ENCODE peak calls at places on chromosomes 7 and 10, in four cellular contexts. Y is WTC11, B is HepG2, M is GM12878. V is an unnamed sample.
A peak's percentile ranks its signal among the peaks of the same experiment; 100 is the strongest.

GRCh38 chr10:49362596-49363260 is 33.2 kb downstream of the DRGX start:
- DNase-seq in M (peak; percentile 69), B (peak; percentile 87), Y (no peak), V (no peak)

GRCh38 chr7:33048257-33048656 is 14.3 kb downstream of the NT5C3A start:
- DNase-seq in Y (no peak), B (no peak), M (no peak), V (no peak)

GRCh38 chr7:22784346-22784745 is 38.3 kb downstream of the TOMM7 start:
- DNase-seq in B (peak; percentile 58), M (no peak), Y (no peak), V (no peak)

GRCh38 chr7:44162179-44162578 is 21.0 kb upstream of the MYL7 start:
- DNase-seq in B (no peak), M (no peak), Y (no peak), V (no peak)

GRCh38 chr7:34895202-34895601 is 142.1 kb downstream of the DPY19L1 start:
- DNase-seq in Y (no peak), B (no peak), M (no peak), V (no peak)

GRCh38 chr10:110260746-110261477 is 43.8 kb downstream of the SMNDC1 start:
- DNase-seq in Y (no peak), M (no peak), B (no peak), V (no peak)

GRCh38 chr10:114437456-114438292 is 33.4 kb upstream of the AFAP1L2 start:
- DNase-seq in B (peak; percentile 12), Y (no peak), M (no peak), V (peak; percentile 27)

GRCh38 chr7:2093841-2094220 is 138.9 kb downstream of the MAD1L1 start:
- DNase-seq in Y (no peak), B (no peak), M (no peak), V (no peak)

GRCh38 chr10:88064608-88065383 is 201.4 kb downstream of the PTEN start:
- DNase-seq in M (peak; percentile 95), Y (no peak), B (no peak), V (no peak)

GRCh38 chr7:127986581-127987461 is 44.4 kb downstream of the LRRC4 start:
- DNase-seq in M (no peak), B (no peak), Y (no peak), V (peak; percentile 88)

GRCh38 chr7:69364814-69365587 is 233.3 kb upstream of the AUTS2 start:
- DNase-seq in Y (no peak), M (no peak), B (no peak), V (no peak)

GRCh38 chr7:69363131-69363530 is 235.1 kb upstream of the AUTS2 start:
- DNase-seq in B (no peak), Y (no peak), M (no peak), V (no peak)

GRCh38 chr7:69358163-69358821 is 240.0 kb upstream of the AUTS2 start:
- DNase-seq in B (no peak), M (no peak), Y (peak; percentile 23), V (no peak)

GRCh38 chr7:69360913-69361312 is 237.4 kb upstream of the AUTS2 start:
- DNase-seq in Y (no peak), B (no peak), M (no peak), V (no peak)

GRCh38 chr7:69359003-69359555 is 239.2 kb upstream of the AUTS2 start:
- DNase-seq in Y (no peak), B (no peak), M (no peak), V (no peak)
- TF ChIP-seq CREM in Y (no peak), B (no peak), M (no peak), V (no peak)

GRCh38 chr10:111515264-111515663 is 438.4 kb downstream of the ADRA2A start:
- DNase-seq in Y (no peak), M (no peak), B (no peak), V (no peak)
- TF ChIP-seq CREM in Y (no peak), M (no peak), B (no peak), V (no peak)

DNA sequence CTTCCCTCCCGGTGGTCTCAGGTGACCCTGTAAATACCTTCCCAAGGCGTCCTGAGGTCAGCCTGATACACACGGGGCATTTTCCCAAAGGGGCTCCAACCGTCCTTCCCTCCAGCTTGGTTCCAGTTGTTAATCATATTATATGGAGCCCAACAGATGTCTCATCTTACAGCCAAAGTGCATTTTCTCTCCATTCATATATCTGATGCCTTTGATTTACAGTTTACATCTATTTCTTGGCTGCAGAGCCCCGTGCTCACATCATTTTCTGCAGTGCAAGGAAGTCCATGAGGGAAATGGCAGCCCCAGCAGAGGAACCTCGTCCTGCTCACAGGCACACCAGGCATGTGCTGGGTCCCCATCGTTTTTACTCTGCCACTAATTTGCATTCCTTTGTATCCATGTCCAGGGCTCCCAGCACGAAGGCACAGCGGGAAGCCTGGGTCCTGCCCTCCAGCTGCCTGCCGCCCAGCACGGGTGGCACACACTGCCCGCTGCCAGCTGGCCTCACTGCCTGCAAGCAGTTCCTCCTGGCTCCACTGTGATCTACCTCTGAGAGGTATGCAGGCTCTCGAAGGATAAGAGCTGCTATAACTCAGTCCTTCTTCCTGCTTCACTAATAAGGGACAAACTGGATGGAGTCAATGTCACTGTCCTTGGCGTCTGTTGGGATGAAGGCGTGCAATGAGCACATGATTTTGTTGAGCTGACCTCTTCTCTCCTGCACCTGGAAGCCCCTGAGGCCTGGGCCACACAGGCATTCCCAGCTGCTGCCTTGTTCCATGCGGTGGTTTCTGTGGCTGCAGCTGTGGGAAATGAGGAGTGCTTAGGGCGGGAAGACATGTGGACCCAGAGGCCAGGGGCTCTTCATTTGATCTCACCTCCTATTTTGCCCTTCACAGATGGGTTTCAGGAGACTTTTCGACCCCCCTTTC is 583.6 kb upstream of the MGMT start:
- DNase-seq in M (no peak), B (no peak), Y (no peak), V (no peak)
- TF ChIP-seq CREM in M (no peak), B (no peak), Y (no peak), V (no peak)

GRCh38 chr10:52232561-52233350 is 81.3 kb upstream of the DKK1 start:
- DNase-seq in Y (no peak), M (no peak), B (peak; percentile 7), V (no peak)
- TF ChIP-seq CREM in Y (no peak), M (no peak), B (no peak), V (no peak)

DNA sequence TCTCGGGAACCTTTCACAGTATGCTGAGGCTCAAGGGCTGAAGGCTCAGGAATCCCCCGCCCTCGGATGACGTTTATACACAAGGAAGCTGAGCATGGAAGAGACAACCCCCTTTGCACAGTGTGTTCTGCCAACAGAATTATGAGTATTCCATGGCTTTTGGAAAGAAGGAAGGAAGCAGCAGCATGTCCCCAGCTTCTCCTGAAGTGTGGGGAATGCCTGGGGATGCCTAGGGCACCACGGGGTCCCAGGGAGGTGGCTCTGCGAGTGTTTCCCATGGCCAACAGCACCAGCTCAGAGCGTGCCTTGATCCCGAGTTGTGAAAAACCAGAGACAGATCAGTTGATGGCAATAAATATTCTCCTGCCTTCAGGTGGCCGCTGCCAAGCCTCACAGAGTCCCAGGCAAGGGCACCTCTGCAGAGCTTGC is 88.8 kb upstream of the DDC start:
- DNase-seq in M (no peak), Y (no peak), B (no peak), V (no peak)
- TF ChIP-seq CREM in M (no peak), Y (no peak), B (no peak), V (no peak)

DNA sequence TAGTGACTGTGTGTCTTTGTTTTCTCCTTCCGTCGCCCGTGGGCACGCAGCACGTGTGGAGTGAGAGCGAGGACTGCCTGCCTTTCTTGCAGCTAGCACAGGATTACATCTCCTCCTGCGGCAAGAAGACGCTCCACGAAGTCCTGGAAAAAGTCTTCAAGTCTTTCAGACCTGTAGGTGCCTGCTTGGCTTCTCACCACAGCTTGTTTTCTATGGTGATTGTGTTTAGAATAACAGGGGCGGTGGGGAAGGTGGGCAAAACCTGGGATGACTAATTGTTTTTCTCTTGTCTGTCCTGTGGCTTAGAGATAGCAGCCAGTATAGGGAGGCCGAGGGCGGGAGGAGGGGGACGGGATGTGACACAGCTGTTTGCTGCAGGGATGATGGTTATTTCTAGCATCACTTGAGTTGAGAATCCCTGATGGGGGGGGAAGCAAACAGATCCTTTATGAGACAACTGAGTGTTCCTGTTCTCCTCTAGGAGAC is 11.4 kb downstream of the MTURN start:
- DNase-seq in B (no peak), Y (no peak), M (no peak), V (peak; percentile 94)
- TF ChIP-seq CREM in B (no peak), Y (no peak), M (no peak), V (peak; percentile 72)

GRCh38 chr10:91250341-91250740 is 29.9 kb downstream of the PCGF5 start:
- DNase-seq in M (no peak), Y (no peak), B (no peak), V (no peak)

GRCh38 chr10:91253300-91253699 is 32.8 kb downstream of the PCGF5 start:
- DNase-seq in Y (no peak), M (no peak), B (no peak), V (no peak)

GRCh38 chr10:91247360-91248111 is 27.1 kb downstream of the PCGF5 start:
- DNase-seq in M (no peak), B (no peak), Y (no peak), V (peak; percentile 47)

GRCh38 chr10:91249700-91250099 is 29.2 kb downstream of the PCGF5 start:
- DNase-seq in Y (no peak), M (no peak), B (no peak), V (no peak)

GRCh38 chr10:91251430-91252056 is 31.1 kb downstream of the PCGF5 start:
- DNase-seq in B (peak; percentile 54), M (peak; percentile 30), Y (peak; percentile 22), V (peak; percentile 33)
- TF ChIP-seq CREM in B (no peak), M (no peak), Y (no peak), V (no peak)

GRCh38 chr7:16542401-16542800 is 15.8 kb downstream of the LRRC72 start:
- DNase-seq in B (no peak), M (no peak), Y (no peak), V (no peak)
- TF ChIP-seq CREM in B (no peak), M (no peak), Y (no peak), V (no peak)

DNA sequence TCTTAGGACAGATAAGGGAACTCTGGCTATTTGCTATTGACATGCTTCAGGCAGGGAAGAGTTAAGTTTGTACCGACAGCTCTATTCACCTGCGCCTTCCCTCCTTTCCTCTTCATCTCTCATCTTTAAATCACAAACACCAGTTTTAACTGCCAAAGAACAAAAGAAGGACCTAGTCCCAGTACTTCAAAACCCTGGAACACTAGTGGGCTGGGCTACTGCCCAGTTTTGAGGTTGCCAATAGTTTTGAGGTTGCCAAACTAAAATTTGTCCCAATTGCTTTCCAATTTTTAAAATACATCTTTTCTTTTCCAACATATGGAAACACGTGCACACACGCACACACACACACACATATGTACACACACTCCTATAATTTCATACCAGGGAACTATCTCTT is 130.6 kb upstream of the SLC26A5 start:
- DNase-seq in B (no peak), Y (no peak), M (no peak), V (no peak)
- TF ChIP-seq CREM in B (no peak), Y (no peak), M (no peak), V (no peak)

V was measured in K562.